ENCODE peak calls at places on chromosomes 4 and X, in seven cellular contexts. W is tibial nerve, O is SK-N-SH, Q is left ventricle myocardium inferior, X is heart left ventricle, C is lower lobe of right lung, G is neural progenitor cell. D is an unnamed sample. For H3K4me1, the result is how much of the 10 kb centered on the place peaks cover.

GRCh38 chr4:173488656-173489055 is 41.4 kb downstream of the HAND2 start:
- DNase-seq in O (no peak), G (no peak), C (no peak), Q (no peak), W (no peak), X (no peak), D (no peak)

GRCh38 chrX:71315917-71316316 is 14.4 kb downstream of the ITGB1BP2 start:
- DNase-seq in Q (no peak), C (no peak), X (no peak), O (no peak), W (no peak), G (no peak), D (no peak)

GRCh38 chrX:134737721-134738369 is 79.6 kb upstream of the PLAC1 start:
- DNase-seq in Q (no peak), X (no peak), C (no peak), W (peak), O (no peak), G (no peak), D (no peak)

GRCh38 chr4:84269531-84269930 is 229.6 kb downstream of the NKX6-1 start:
- DNase-seq in O (no peak), X (no peak), W (no peak), C (no peak), G (no peak), Q (no peak), D (no peak)

GRCh38 chr4:47010347-47011188 is 17.2 kb upstream of the GABRA4 start:
- DNase-seq in Q (no peak), W (no peak), C (no peak), X (no peak), G (no peak), O (no peak), D (no peak)

GRCh38 chrX:2676794-2677675 is 14.1 kb upstream of the CD99 start:
- DNase-seq in C (no peak), X (no peak), O (no peak), W (no peak), G (no peak), Q (no peak), D (no peak)

GRCh38 chr4:40183615-40184411 is 13.0 kb upstream of the RHOH start:
- DNase-seq in W (no peak), X (no peak), O (no peak), G (no peak), Q (no peak), C (no peak), D (no peak)

GRCh38 chrX:11754958-11755645 is 2.9 kb upstream of the MSL3 start:
- DNase-seq in O (no peak), W (no peak), Q (no peak), G (no peak), X (no peak), C (no peak), D (no peak)

GRCh38 chrX:155544886-155545285 is 67.9 kb downstream of the TMLHE start:
- DNase-seq in Q (no peak), C (no peak), W (no peak), X (no peak), G (no peak), O (no peak), D (no peak)

GRCh38 chrX:21725498-21725897 is 32.4 kb downstream of the SMPX start:
- DNase-seq in G (peak), W (no peak), O (peak), X (no peak), C (no peak), Q (no peak), D (no peak)

GRCh38 chr4:3047464-3048286 is 26.7 kb downstream of the HTT-AS start:
- DNase-seq in Q (peak), W (peak), O (peak), G (peak), X (peak), C (peak), D (no peak)

GRCh38 chrX:69095260-69095659 is 70.0 kb downstream of the PJA1 start:
- DNase-seq in Q (no peak), C (no peak), W (no peak), G (no peak), X (no peak), O (no peak), D (no peak)

GRCh38 chr4:41146716-41147506 is 67.4 kb downstream of the APBB2 start:
- DNase-seq in O (no peak), C (no peak), G (peak), W (peak), Q (no peak), X (no peak), D (no peak)

GRCh38 chr4:106038012-106038411 is 142.7 kb downstream of the NPNT start:
- DNase-seq in W (no peak), X (no peak), O (no peak), Q (no peak), G (no peak), C (no peak), D (no peak)

GRCh38 chrX:9677098-9677739 is 88.4 kb downstream of the GPR143 start:
- DNase-seq in C (no peak), O (no peak), Q (no peak), X (peak), G (no peak), W (no peak), D (no peak)

GRCh38 chr4:71198958-71199357 is 139.9 kb upstream of the SLC4A4 start:
- DNase-seq in X (no peak), C (no peak), W (no peak), O (no peak), Q (no peak), G (no peak), D (no peak)

GRCh38 chrX:23945206-23945605 is 37.4 kb downstream of the CXorf58 start:
- DNase-seq in W (no peak), G (no peak), Q (no peak), C (no peak), X (no peak), O (no peak), D (no peak)

GRCh38 chr4:188439641-188440311 is 300.5 kb downstream of the TRIML1 start:
- DNase-seq in G (no peak), X (peak), O (peak), C (no peak), Q (peak), W (no peak), D (no peak)

GRCh38 chr4:76703676-76704075 is 194.3 kb downstream of the SOWAHB start:
- DNase-seq in W (no peak), Q (no peak), O (no peak), X (no peak), G (no peak), C (no peak), D (no peak)

GRCh38 chr4:182799515-182800215 is 117.5 kb downstream of the DCTD start:
- DNase-seq in O (no peak), G (no peak), W (no peak), X (no peak), C (no peak), Q (no peak), D (no peak)

GRCh38 chr4:185841451-185841850 is 29.5 kb upstream of the SORBS2 start:
- DNase-seq in Q (no peak), X (no peak), C (no peak), O (no peak), G (no peak), W (no peak), D (no peak)

GRCh38 chr4:22434895-22435294 is 81.0 kb downstream of the ADGRA3 start:
- DNase-seq in G (peak), Q (no peak), W (no peak), C (no peak), O (peak), X (peak), D (no peak)

GRCh38 chr4:139825523-139826014 is 159.9 kb downstream of the MGST2 start:
- DNase-seq in W (no peak), O (peak), Q (no peak), X (no peak), G (peak), C (no peak), D (no peak)

GRCh38 chrX:53262918-53263394 is 18.4 kb downstream of the IQSEC2 start:
- DNase-seq in C (no peak), X (no peak), Q (no peak), W (no peak), O (no peak), G (no peak), D (no peak)

GRCh38 chr4:7887415-7887814 is 52.2 kb downstream of the AFAP1 start:
- DNase-seq in C (no peak), W (no peak), G (no peak), O (no peak), X (no peak), Q (no peak), D (no peak)
- H3K4me1 ChIP-seq in C (under half), W (under half), G (under half), O (half or more), X (under half), Q (under half), D (under half)

GRCh38 chrX:119948381-119948780 is 4.8 kb upstream of the NKAP start:
- DNase-seq in O (no peak), C (no peak), W (no peak), Q (no peak), G (no peak), X (no peak), D (no peak)
- TF ChIP-seq CTCF in O (peak), C (no peak), W (no peak), Q (no peak), G (peak), X (no peak), D (no peak)

DNA sequence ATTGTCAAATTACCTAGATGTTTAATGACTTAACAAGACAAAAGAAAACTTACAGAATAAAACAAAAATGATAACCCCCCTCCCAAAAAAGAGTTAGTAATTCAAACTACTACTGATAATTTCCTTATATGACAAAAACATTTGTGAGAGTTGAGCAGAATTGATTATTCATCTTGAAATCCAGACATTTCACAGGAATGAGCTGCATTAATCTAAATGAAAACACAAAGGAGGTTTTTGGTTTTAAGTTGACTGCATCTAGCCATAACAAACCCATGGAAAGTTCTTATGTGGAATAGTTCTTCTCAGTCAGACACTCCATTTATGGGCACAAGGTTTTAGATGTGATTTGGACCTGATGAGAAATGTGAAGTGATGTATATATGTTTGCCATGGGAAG is 95.5 kb downstream of the VCX2 start:
- DNase-seq in O (no peak), Q (no peak), C (no peak), X (no peak), W (no peak), G (no peak), D (no peak)
- H3K4me1 ChIP-seq in O (under half), Q (under half), C (under half), X (under half), W (under half), G (under half), D (under half)

DNA sequence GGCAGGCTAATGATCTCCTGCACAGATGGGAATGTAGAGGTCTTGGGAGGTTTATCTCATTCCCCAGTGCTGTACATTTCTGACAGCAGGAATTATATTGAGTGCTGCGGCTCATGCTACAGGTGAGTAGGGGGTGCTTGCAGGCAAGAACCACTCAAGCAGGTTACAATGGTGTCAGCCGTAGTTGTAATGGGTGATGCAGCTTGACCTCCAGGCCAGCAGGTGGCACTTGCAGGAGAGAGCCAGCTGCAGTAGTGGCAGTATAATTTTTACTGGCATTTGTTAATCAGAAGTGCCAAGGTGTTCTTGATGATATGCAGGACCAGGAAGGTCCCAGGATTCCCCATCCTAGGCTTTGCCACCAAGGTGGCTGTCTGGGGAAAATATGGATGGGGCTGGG is 759.6 kb upstream of the NDST4 start:
- DNase-seq in X (no peak), O (no peak), C (no peak), G (no peak), W (no peak), Q (no peak), D (no peak)
- TF ChIP-seq CTCF in X (no peak), O (no peak), C (no peak), G (no peak), W (no peak), Q (no peak), D (no peak)

GRCh38 chr4:163215896-163216295 is 49.2 kb upstream of the NAF1 start:
- DNase-seq in X (no peak), O (no peak), W (no peak), Q (no peak), G (no peak), C (no peak), D (no peak)
- H3K4me1 ChIP-seq in X (under half), O (under half), W (under half), Q (under half), G (under half), C (under half), D (under half)

DNA sequence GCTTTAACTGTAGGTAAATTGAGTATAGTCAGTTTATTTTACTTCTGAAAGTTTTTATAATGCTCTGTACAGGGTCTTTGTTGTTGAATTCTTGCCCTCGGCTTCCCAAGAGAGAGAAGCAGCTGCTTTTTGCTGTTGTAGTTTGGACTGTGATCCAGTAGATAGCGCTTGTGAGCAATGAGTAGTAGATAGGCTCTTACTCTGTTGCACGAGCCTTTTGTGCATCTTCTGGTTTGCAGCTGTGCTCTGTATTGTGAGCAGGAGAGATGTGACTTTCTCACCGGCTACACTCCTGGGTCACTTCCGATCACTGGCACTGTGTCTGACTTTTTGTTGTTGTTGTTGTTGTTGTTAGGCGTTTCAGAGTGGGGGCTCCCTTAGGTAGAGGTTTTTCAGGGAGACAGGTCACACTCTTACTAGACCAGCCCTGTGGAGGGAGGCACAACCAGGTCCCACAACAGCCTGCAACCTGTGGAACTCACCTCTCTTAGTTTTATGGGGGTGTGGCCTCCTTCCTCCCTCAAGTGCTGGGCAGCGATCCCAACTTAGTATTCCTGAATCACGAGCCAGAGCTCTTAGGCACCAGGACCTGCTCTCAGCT is 822.1 kb upstream of the GALNTL6 start:
- DNase-seq in O (peak), W (no peak), G (peak), C (no peak), Q (no peak), X (no peak), D (no peak)
- TF ChIP-seq CTCF in O (peak), W (no peak), G (peak), C (peak), Q (peak), X (no peak), D (peak)

D was measured in thoracic aorta.